ENCODE peak calls at places on chromosomes 16 and 17, in five cellular contexts. D, V, H, S and Y are unnamed samples.

GRCh38 chr17:74756891-74757290 is 8.5 kb downstream of the NHERF1 start:
- DNase-seq in S (no peak), H (no peak), D (no peak), V (no peak), Y (no peak)

GRCh38 chr17:65154770-65155589 is 17.8 kb downstream of the RGS9 start:
- DNase-seq in V (no peak), D (no peak), S (peak), H (no peak), Y (peak)

GRCh38 chr17:34306466-34306865 is 12.8 kb upstream of the CCL8 start:
- DNase-seq in H (no peak), V (peak), S (peak), D (peak), Y (no peak)

GRCh38 chr17:78555741-78556401 is 21.3 kb downstream of the DNAH17 start:
- DNase-seq in H (no peak), S (no peak), V (peak), D (no peak), Y (no peak)

GRCh38 chr16:25707982-25708583 is 16.3 kb downstream of the HS3ST4 start:
- DNase-seq in V (peak), D (peak), H (no peak), S (no peak), Y (no peak)

GRCh38 chr17:61251939-61252865 is 147.4 kb upstream of the TBX2 start:
- DNase-seq in H (peak), S (peak), V (peak), D (no peak), Y (no peak)

GRCh38 chr16:4700380-4700996 is 7.1 kb downstream of the NUDT16L1 start:
- DNase-seq in D (no peak), H (no peak), S (no peak), V (no peak), Y (no peak)

GRCh38 chr16:11094075-11094593 is 149.8 kb downstream of the CLEC16A start:
- DNase-seq in S (peak), D (peak), H (peak), V (peak), Y (peak)

GRCh38 chr17:39096435-39097158 is 54.8 kb downstream of the PLXDC1 start:
- DNase-seq in S (no peak), V (no peak), D (no peak), H (no peak), Y (no peak)

GRCh38 chr16:3158498-3159314 is 23.9 kb downstream of the ZNF213 start:
- DNase-seq in V (peak), S (peak), H (peak), D (peak), Y (peak)

GRCh38 chr16:78210305-78210704 is 110.9 kb downstream of the WWOX start:
- DNase-seq in V (no peak), H (no peak), D (peak), S (peak), Y (peak)

GRCh38 chr16:57569306-57569946 is 27.0 kb downstream of the ADGRG5 start:
- DNase-seq in V (no peak), H (no peak), D (no peak), S (no peak), Y (no peak)

GRCh38 chr17:73165616-73166404 is 1.0 kb downstream of the SSTR2 start:
- DNase-seq in V (no peak), H (no peak), S (no peak), D (no peak), Y (no peak)
- H3K4me3 ChIP-seq in V (peak), H (no peak), S (peak), D (peak), Y (no peak)

GRCh38 chr16:85492617-85492957 is 120.5 kb upstream of the GSE1 start:
- DNase-seq in V (no peak), S (no peak), H (no peak), D (peak), Y (no peak)
- H3K27ac ChIP-seq in V (peak), S (no peak), H (no peak), D (no peak), Y (no peak)

GRCh38 chr16:88804173-88804551 is 573 bp downstream of the CDT1 start:
- DNase-seq in V (no peak), D (no peak), S (no peak), H (no peak), Y (no peak)
- H3K4me3 ChIP-seq in V (peak), D (peak), S (peak), H (no peak), Y (peak)

GRCh38 chr16:2082171-2082982 is 34.6 kb downstream of the TSC2 start:
- DNase-seq in S (peak), D (no peak), V (peak), H (peak), Y (no peak)
- H3K27ac ChIP-seq in S (no peak), D (no peak), V (no peak), H (peak), Y (no peak)

GRCh38 chr16:21284414-21284813 is 6.3 kb upstream of the CRYM start:
- DNase-seq in S (no peak), D (no peak), H (no peak), V (no peak), Y (no peak)
- H3K4me3 ChIP-seq in S (no peak), D (no peak), H (no peak), V (peak), Y (no peak)

DNA sequence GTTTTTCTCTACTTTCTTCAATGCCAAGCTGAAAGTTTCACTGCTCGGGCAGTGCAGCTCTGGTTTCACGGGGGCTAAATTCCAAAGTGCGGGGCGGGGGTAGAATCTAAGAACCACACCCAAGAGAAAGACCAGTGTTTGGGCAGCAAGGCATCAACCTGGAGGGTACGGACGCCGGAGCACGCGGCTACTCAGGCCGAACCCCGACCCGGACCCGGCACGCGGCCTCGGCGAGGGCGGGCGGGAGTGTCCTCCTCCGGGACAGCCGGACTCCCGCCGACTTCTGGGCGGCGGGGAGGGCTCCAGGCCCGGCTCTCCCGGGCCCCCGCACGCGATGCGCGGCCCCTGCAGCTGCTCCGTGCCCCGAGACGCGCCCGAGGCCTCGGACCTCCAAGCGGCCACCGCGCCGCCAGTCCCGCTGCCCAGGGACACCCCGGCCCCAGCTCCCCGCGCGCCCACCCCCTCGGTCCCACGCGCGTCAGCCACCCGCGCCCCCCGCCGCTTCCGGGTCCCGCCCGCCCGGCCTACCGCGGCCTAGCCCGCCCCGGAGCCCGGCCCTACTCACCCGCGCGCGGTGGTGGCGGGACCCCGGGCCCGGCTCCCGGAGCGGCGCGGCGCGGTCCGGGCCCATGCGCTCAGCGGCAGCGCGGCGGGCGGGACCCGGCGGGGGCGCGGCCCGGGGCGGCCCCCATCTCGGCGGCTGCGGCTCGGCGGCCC is 561 bp downstream of the AXIN1 start:
- DNase-seq in V (no peak), S (no peak), D (peak), H (no peak), Y (no peak)
- H3K27ac ChIP-seq in V (peak), S (peak), D (no peak), H (peak), Y (peak)

GRCh38 chr16:81571592-81572230 is 127.1 kb downstream of the CMIP start:
- DNase-seq in D (no peak), H (no peak), S (no peak), V (no peak), Y (no peak)

GRCh38 chr16:81575307-81575706 is 130.7 kb downstream of the CMIP start:
- DNase-seq in S (no peak), D (no peak), H (no peak), V (no peak), Y (no peak)

GRCh38 chr16:81575834-81576233 is 131.2 kb downstream of the CMIP start:
- DNase-seq in D (no peak), V (no peak), S (no peak), H (no peak), Y (no peak)

GRCh38 chr16:81574168-81574567 is 129.6 kb downstream of the CMIP start:
- DNase-seq in V (no peak), D (no peak), H (no peak), S (no peak), Y (no peak)

GRCh38 chr16:81573533-81573932 is 128.9 kb downstream of the CMIP start:
- DNase-seq in H (no peak), S (no peak), D (no peak), V (no peak), Y (no peak)
- H3K4me3 ChIP-seq in H (no peak), S (no peak), D (no peak), V (no peak), Y (no peak)

DNA sequence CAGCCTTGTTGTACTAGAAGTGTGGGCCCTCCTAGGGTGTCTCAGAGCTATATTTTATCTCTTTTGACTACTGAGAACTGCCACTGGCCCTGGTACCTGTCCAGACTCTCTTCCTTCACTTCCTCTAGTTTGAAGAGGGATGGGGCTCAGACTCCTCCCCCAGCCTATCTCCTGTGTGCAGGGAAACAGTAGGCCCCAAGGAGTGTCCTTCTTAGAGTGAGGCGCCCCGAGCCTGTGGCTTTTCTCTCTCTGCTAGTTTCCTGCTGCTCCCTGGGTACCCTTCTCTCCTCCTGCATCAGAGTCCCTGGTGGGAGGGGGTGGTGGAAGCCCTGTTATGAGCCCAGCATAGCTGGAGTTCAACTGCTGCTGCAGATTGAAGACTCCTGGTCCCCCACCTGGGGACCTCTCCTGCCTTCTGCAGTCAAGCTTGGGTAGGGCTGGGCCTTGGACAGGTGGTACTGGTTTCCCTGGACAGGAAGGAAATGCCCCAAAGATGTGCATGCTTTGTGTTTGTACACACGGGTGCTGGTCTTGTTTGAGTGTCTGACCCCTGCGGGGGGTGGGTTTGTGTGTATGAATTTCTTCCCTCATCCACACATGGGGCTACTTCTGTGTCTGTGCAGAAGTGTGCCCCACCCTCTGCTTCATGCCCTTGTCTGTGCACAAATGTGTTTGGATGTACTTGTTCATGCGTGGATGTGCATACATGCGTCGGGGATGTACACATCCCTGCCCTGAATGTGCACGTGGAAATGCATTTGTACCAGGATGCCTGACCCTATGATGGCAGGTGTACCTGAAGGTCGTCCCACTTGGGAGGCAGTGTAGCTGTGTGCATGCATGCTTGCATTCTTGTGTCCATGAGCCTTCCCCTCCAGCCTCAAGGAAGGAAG is 6.9 kb downstream of the RARA start:
- DNase-seq in S (no peak), V (no peak), D (no peak), H (peak), Y (no peak)
- H3K27ac ChIP-seq in S (peak), V (peak), D (no peak), H (peak), Y (no peak)